ENCODE peak calls at places on chromosomes 11 and 22, in nine cellular contexts. L is natural killer cell, C is chondrocyte, T is transverse colon, G is fibroblast of pulmonary artery, Y is A549, E is cardiac fibroblast, A is psoas muscle, K is fibroblast of lung. H is an unnamed sample.

GRCh38 chr22:40728731-40729189 is 49.5 kb downstream of the MCHR1 start:
- DNase-seq in C (peak), A (no peak), K (peak), G (peak), E (peak), L (no peak), T (peak), Y (no peak), H (no peak)

GRCh38 chr11:129770993-129771392 is 44.7 kb upstream of the TMEM45B start:
- DNase-seq in E (no peak), L (no peak), K (no peak), A (no peak), T (peak), Y (no peak), G (no peak), C (no peak), H (no peak)

GRCh38 chr22:48253573-48253972 is 1491.1 kb downstream of the TBC1D22A start:
- DNase-seq in A (no peak), Y (no peak), T (no peak), L (no peak), K (no peak), C (no peak), E (no peak), G (no peak), H (no peak)

GRCh38 chr11:116811194-116811593 is 11.9 kb downstream of the APOA4 start:
- DNase-seq in E (no peak), Y (no peak), K (no peak), A (no peak), G (no peak), L (no peak), C (no peak), T (no peak), H (no peak)

GRCh38 chr11:40544162-40544561 is 915.3 kb downstream of the LRRC4C start:
- DNase-seq in E (no peak), T (no peak), Y (no peak), K (no peak), C (no peak), A (no peak), G (no peak), L (no peak), H (no peak)

GRCh38 chr11:4559527-4560440 is 14.8 kb downstream of the OR52M1 start:
- DNase-seq in Y (no peak), C (no peak), L (no peak), E (no peak), A (no peak), K (no peak), G (no peak), T (no peak), H (no peak)

GRCh38 chr11:64869571-64870175 is 8.7 kb downstream of the EHD1 start:
- DNase-seq in E (no peak), G (no peak), K (no peak), T (no peak), Y (no peak), L (no peak), A (no peak), C (no peak), H (no peak)

GRCh38 chr11:16607675-16608644 is 130.5 kb upstream of the C11orf58 start:
- DNase-seq in Y (no peak), E (peak), G (peak), C (peak), L (no peak), A (peak), T (peak), K (peak), H (no peak)

GRCh38 chr11:125268611-125269010 is 104.1 kb downstream of the PKNOX2 start:
- DNase-seq in G (no peak), K (no peak), A (no peak), C (no peak), L (no peak), Y (no peak), T (no peak), E (no peak), H (no peak)

GRCh38 chr11:116225236-116225635 is 547.6 kb downstream of the BUD13 start:
- DNase-seq in K (no peak), Y (no peak), T (no peak), L (no peak), E (no peak), C (no peak), A (no peak), G (no peak), H (no peak)

GRCh38 chr11:43366597-43367121 is 7.9 kb downstream of the TTC17 start:
- DNase-seq in G (peak), T (no peak), Y (no peak), A (no peak), C (no peak), K (peak), E (no peak), L (no peak), H (peak)

GRCh38 chr11:59545179-59546020 is 34.1 kb downstream of the OR4D9 start:
- DNase-seq in Y (peak), L (no peak), K (peak), A (no peak), T (no peak), C (no peak), E (peak), G (peak), H (peak)

GRCh38 chr11:107916671-107917241 is 11.5 kb upstream of the RAB39A start:
- DNase-seq in L (peak), K (peak), E (peak), A (no peak), T (peak), Y (no peak), G (peak), C (no peak), H (peak)

GRCh38 chr11:117052196-117053149 is 45.8 kb downstream of the SIK3 start:
- DNase-seq in Y (no peak), L (no peak), E (no peak), G (no peak), A (no peak), K (no peak), T (no peak), C (no peak), H (no peak)

GRCh38 chr11:91691872-91692271 is 532.7 kb upstream of the FAT3 start:
- DNase-seq in Y (no peak), G (no peak), A (no peak), L (no peak), C (no peak), T (no peak), K (no peak), E (no peak), H (no peak)

GRCh38 chr11:117010808-117011540 is 87.3 kb downstream of the SIK3 start:
- DNase-seq in T (no peak), E (peak), Y (peak), A (no peak), L (no peak), C (no peak), G (peak), K (peak), H (peak)

GRCh38 chr22:38655532-38656255 is 498 bp downstream of the FAM227A start:
- DNase-seq in Y (no peak), A (peak), E (peak), G (peak), C (no peak), T (no peak), K (peak), L (no peak), H (peak)

GRCh38 chr22:41842996-41843970 is 10.4 kb downstream of the SREBF2 start:
- DNase-seq in C (no peak), T (no peak), G (no peak), K (no peak), A (no peak), Y (no peak), E (no peak), L (no peak), H (no peak)

GRCh38 chr22:19957445-19957844 is 15.8 kb upstream of the TXNRD2 start:
- DNase-seq in Y (no peak), C (peak), T (no peak), L (no peak), G (no peak), E (no peak), A (peak), K (no peak), H (no peak)

GRCh38 chr11:57345555-57346151 is 7.5 kb downstream of the P2RX3 start:
- DNase-seq in T (peak), L (peak), Y (peak), G (peak), A (peak), C (no peak), E (peak), K (peak), H (peak)

GRCh38 chr11:64864135-64864472 is 14.3 kb downstream of the EHD1 start:
- DNase-seq in T (no peak), Y (no peak), E (no peak), A (no peak), K (no peak), L (no peak), G (no peak), C (no peak), H (no peak)

GRCh38 chr22:25091449-25091848 is 108.2 kb upstream of the CRYBB3 start:
- DNase-seq in A (no peak), Y (no peak), K (no peak), L (no peak), C (no peak), T (no peak), G (no peak), E (no peak), H (no peak)

DNA sequence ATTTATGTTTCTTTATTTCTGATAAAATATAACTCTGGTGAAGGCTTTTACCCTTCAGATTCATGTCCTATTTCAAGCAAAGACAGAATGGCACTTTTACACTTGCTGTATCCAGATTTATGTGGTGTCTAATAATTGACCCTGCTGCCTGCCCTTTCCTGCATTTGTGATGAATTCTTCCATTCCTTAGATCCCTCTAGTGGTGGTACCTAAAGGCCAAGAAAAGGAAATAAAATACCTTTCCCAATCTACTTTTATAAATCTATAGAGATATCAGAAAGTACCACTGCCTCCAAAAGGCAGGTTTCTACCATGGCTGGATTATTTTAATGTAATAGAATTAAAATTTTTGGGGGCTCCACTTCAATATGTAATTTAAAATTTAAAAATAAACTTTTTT is 34.2 kb downstream of the CCDC81 start:
- DNase-seq in G (peak), Y (peak), A (no peak), T (no peak), C (no peak), K (peak), L (no peak), E (no peak), H (no peak)
- TF ChIP-seq CTCF in G (peak), Y (peak), A (no peak), T (no peak), C (peak), K (peak), L (no peak), E (peak), H (peak)

GRCh38 chr11:853682-854448 is 11.2 kb downstream of the TSPAN4 start:
- DNase-seq in G (no peak), T (no peak), A (no peak), L (no peak), C (no peak), Y (no peak), E (no peak), K (no peak), H (no peak)
- TF ChIP-seq CTCF in G (no peak), T (no peak), A (no peak), L (no peak), C (no peak), Y (no peak), E (no peak), K (no peak), H (no peak)

GRCh38 chr22:30559889-30560288 is 13.3 kb upstream of the SEC14L6 start:
- DNase-seq in G (no peak), E (no peak), A (no peak), K (no peak), T (no peak), L (no peak), C (no peak), Y (no peak), H (no peak)

GRCh38 chr22:30553971-30554370 is 7.4 kb upstream of the SEC14L6 start:
- DNase-seq in A (no peak), E (no peak), L (no peak), G (no peak), T (no peak), K (no peak), Y (no peak), C (no peak), H (no peak)

GRCh38 chr22:30557243-30557642 is 10.7 kb upstream of the SEC14L6 start:
- DNase-seq in T (no peak), L (no peak), C (no peak), E (no peak), Y (no peak), G (no peak), A (no peak), K (no peak), H (no peak)

GRCh38 chr22:30555282-30556210 is 9.0 kb upstream of the SEC14L6 start:
- DNase-seq in T (no peak), L (no peak), G (no peak), A (no peak), C (no peak), K (no peak), E (no peak), Y (no peak), H (no peak)

GRCh38 chr22:30556388-30556787 is 9.8 kb upstream of the SEC14L6 start:
- DNase-seq in G (no peak), L (no peak), E (no peak), K (no peak), T (no peak), Y (no peak), C (no peak), A (no peak), H (no peak)
- TF ChIP-seq CTCF in G (no peak), L (no peak), E (no peak), K (no peak), T (no peak), Y (peak), C (peak), A (no peak), H (no peak)

DNA sequence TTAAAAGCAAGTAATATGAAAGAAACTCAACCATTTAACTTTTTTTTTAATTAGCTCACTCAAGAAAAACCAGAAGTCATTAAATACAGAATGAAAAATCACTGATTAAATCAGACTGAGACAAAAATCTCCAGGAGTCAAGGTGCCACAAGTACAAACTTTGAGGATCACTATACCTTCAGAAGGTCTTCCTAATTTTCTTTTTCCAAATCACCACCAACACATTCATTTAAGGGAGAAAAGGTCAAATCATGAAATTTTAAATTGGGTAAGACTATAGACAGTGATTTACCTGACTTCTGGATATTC is 32.3 kb downstream of the PITPNB start:
- DNase-seq in C (no peak), E (no peak), A (no peak), G (no peak), Y (no peak), T (no peak), K (no peak), L (no peak), H (no peak)
- TF ChIP-seq CTCF in C (peak), E (no peak), A (no peak), G (no peak), Y (no peak), T (no peak), K (no peak), L (peak), H (no peak)

DNA sequence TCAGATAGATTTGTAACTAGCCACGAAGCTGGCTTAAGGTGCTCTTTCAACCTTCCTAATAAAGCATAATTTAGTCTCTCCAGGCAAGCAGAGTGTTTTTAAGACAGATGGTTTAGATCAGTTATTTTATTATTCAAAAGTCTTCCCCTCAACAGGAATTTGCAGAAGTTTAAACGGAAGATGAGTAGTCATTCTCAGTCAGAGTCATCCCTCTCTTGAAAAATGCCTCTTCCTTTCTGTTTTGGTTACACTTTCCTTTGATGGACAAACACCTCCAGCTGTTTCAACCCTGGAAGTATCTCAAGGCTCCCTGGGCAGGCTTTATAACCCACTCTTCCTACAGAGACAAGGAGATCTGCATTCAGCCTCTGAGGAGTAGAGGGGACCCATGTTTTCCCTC is 60.3 kb upstream of the POU2AF2 start:
- DNase-seq in Y (no peak), C (no peak), T (no peak), A (no peak), G (peak), E (peak), L (no peak), K (no peak), H (peak)
- TF ChIP-seq CTCF in Y (no peak), C (no peak), T (no peak), A (no peak), G (no peak), E (no peak), L (no peak), K (no peak), H (no peak)

GRCh38 chr11:133214646-133215045 is 317.7 kb downstream of the OPCML start:
- DNase-seq in K (no peak), G (no peak), A (no peak), L (no peak), C (no peak), T (no peak), E (no peak), Y (no peak), H (no peak)

GRCh38 chr11:133215529-133216230 is 316.6 kb downstream of the OPCML start:
- DNase-seq in G (no peak), C (no peak), A (no peak), Y (no peak), T (no peak), K (no peak), E (no peak), L (no peak), H (no peak)

GRCh38 chr11:133219543-133219942 is 312.8 kb downstream of the OPCML start:
- DNase-seq in E (no peak), K (no peak), C (no peak), G (no peak), A (no peak), L (no peak), Y (no peak), T (no peak), H (no peak)
- TF ChIP-seq CTCF in E (no peak), K (no peak), C (no peak), G (no peak), A (no peak), L (no peak), Y (no peak), T (no peak), H (no peak)